ENCODE peak calls at places on chromosome 3, in six cellular contexts. One of them, this sample, is unnamed.

GRCh38 chr3:150220791-150221190 is 187.3 kb upstream of the TSC22D2 start:
- DNase-seq in GM12891: no peak
- DNase-seq in H1: no peak
- DNase-seq in HepG2: no peak
- DNase-seq in K562: no peak
- DNase-seq in GM12878: no peak
- DNase-seq in this sample: no peak

GRCh38 chr3:139620438-139620837 is 57.3 kb downstream of the NMNAT3 start:
- DNase-seq in GM12891: no peak
- DNase-seq in H1: no peak
- DNase-seq in HepG2: no peak
- DNase-seq in K562: no peak
- DNase-seq in GM12878: no peak
- DNase-seq in this sample: no peak

GRCh38 chr3:167866321-167866720 is 130.8 kb downstream of the SERPINI1 start:
- DNase-seq in GM12891: no peak
- DNase-seq in H1: no peak
- DNase-seq in HepG2: no peak
- DNase-seq in K562: no peak
- DNase-seq in GM12878: no peak
- DNase-seq in this sample: no peak

GRCh38 chr3:121529308-121529707 is 16.5 kb downstream of the POLQ start:
- DNase-seq in GM12891: no peak
- DNase-seq in H1: no peak
- DNase-seq in HepG2: peak
- DNase-seq in K562: no peak
- DNase-seq in GM12878: no peak
- DNase-seq in this sample: no peak

GRCh38 chr3:119644481-119644880 is 15.9 kb downstream of the POPDC2 start:
- DNase-seq in GM12891: no peak
- DNase-seq in H1: no peak
- DNase-seq in HepG2: no peak
- DNase-seq in K562: no peak
- DNase-seq in GM12878: no peak
- DNase-seq in this sample: no peak

GRCh38 chr3:179961081-179962078 is 75.4 kb downstream of the PEX5L start:
- DNase-seq in GM12891: no peak
- DNase-seq in H1: no peak
- DNase-seq in HepG2: no peak
- DNase-seq in K562: no peak
- DNase-seq in GM12878: peak
- DNase-seq in this sample: no peak

GRCh38 chr3:115239717-115240116 is 92.6 kb upstream of the ZBTB20 start:
- DNase-seq in GM12891: no peak
- DNase-seq in H1: no peak
- DNase-seq in HepG2: peak
- DNase-seq in K562: peak
- DNase-seq in GM12878: no peak
- DNase-seq in this sample: no peak

GRCh38 chr3:76497636-76498035 is 542.3 kb upstream of the ROBO2 start:
- DNase-seq in GM12891: no peak
- DNase-seq in H1: peak
- DNase-seq in HepG2: peak
- DNase-seq in K562: no peak
- DNase-seq in GM12878: no peak
- DNase-seq in this sample: no peak

GRCh38 chr3:37770938-37771918 is 90.5 kb upstream of the CTDSPL start:
- DNase-seq in GM12891: no peak
- DNase-seq in H1: no peak
- DNase-seq in HepG2: no peak
- DNase-seq in K562: no peak
- DNase-seq in GM12878: no peak
- DNase-seq in this sample: no peak

GRCh38 chr3:169041677-169042171 is 621.8 kb downstream of the MECOM start:
- DNase-seq in GM12891: no peak
- DNase-seq in H1: no peak
- DNase-seq in HepG2: peak
- DNase-seq in K562: peak
- DNase-seq in GM12878: no peak
- DNase-seq in this sample: no peak

GRCh38 chr3:183148056-183148455 is 14.5 kb downstream of the LAMP3 start:
- DNase-seq in GM12891: no peak
- DNase-seq in H1: no peak
- DNase-seq in HepG2: no peak
- DNase-seq in K562: no peak
- DNase-seq in GM12878: no peak
- DNase-seq in this sample: no peak

GRCh38 chr3:195823286-195823685 is 11.6 kb upstream of the MUC4 start:
- DNase-seq in GM12891: no peak
- DNase-seq in H1: no peak
- DNase-seq in HepG2: no peak
- DNase-seq in K562: no peak
- DNase-seq in GM12878: no peak
- DNase-seq in this sample: no peak

GRCh38 chr3:170301404-170301803 is 56.1 kb upstream of the SKIL start:
- DNase-seq in GM12891: no peak
- DNase-seq in H1: no peak
- DNase-seq in HepG2: no peak
- DNase-seq in K562: no peak
- DNase-seq in GM12878: no peak
- DNase-seq in this sample: no peak

GRCh38 chr3:33538678-33539339 is 98.6 kb upstream of the UBP1 start:
- DNase-seq in GM12891: no peak
- DNase-seq in H1: no peak
- DNase-seq in HepG2: no peak
- DNase-seq in K562: no peak
- DNase-seq in GM12878: no peak
- DNase-seq in this sample: no peak

GRCh38 chr3:172475703-172476102 is 27.4 kb upstream of the GHSR start:
- DNase-seq in GM12891: no peak
- DNase-seq in H1: no peak
- DNase-seq in HepG2: no peak
- DNase-seq in K562: no peak
- DNase-seq in GM12878: no peak
- DNase-seq in this sample: no peak

GRCh38 chr3:97409612-97410011 is 354.9 kb upstream of the ARL6 start:
- DNase-seq in GM12891: no peak
- DNase-seq in H1: no peak
- DNase-seq in HepG2: no peak
- DNase-seq in K562: no peak
- DNase-seq in GM12878: no peak
- DNase-seq in this sample: no peak

GRCh38 chr3:57756528-57757401 is 656 bp downstream of the SLMAP start:
- DNase-seq in GM12891: peak
- DNase-seq in H1: no peak
- DNase-seq in HepG2: peak
- DNase-seq in K562: peak
- DNase-seq in GM12878: no peak
- DNase-seq in this sample: peak

GRCh38 chr3:86104154-86104553 is 886.8 kb downstream of the VGLL3 start:
- DNase-seq in GM12891: no peak
- DNase-seq in H1: peak
- DNase-seq in HepG2: no peak
- DNase-seq in K562: no peak
- DNase-seq in GM12878: no peak
- DNase-seq in this sample: no peak

GRCh38 chr3:105747056-105747455 is 121.8 kb downstream of the CBLB start:
- DNase-seq in GM12891: no peak
- DNase-seq in H1: no peak
- DNase-seq in HepG2: no peak
- DNase-seq in K562: no peak
- DNase-seq in GM12878: no peak
- DNase-seq in this sample: no peak

GRCh38 chr3:188979669-188980311 is 192.0 kb upstream of the TPRG1 start:
- DNase-seq in GM12891: no peak
- DNase-seq in H1: no peak
- DNase-seq in HepG2: no peak
- DNase-seq in K562: no peak
- DNase-seq in GM12878: no peak
- DNase-seq in this sample: no peak

GRCh38 chr3:21750291-21750690 is 719 bp downstream of the ZNF385D start:
- DNase-seq in GM12891: no peak
- DNase-seq in H1: no peak
- DNase-seq in HepG2: no peak
- DNase-seq in K562: no peak
- DNase-seq in GM12878: no peak
- DNase-seq in this sample: no peak

GRCh38 chr3:31275038-31275562 is 257.6 kb upstream of the STT3B start:
- DNase-seq in GM12891: no peak
- DNase-seq in H1: no peak
- DNase-seq in HepG2: peak
- DNase-seq in K562: no peak
- DNase-seq in GM12878: no peak
- DNase-seq in this sample: no peak

GRCh38 chr3:186552408-186553031 is 8.3 kb upstream of the CRYGS start:
- DNase-seq in GM12891: no peak
- DNase-seq in H1: no peak
- DNase-seq in HepG2: peak
- DNase-seq in K562: no peak
- DNase-seq in GM12878: no peak
- DNase-seq in this sample: no peak

GRCh38 chr3:65996605-65997004 is 42.1 kb downstream of the MAGI1 start:
- DNase-seq in GM12891: no peak
- DNase-seq in H1: no peak
- DNase-seq in HepG2: no peak
- DNase-seq in K562: no peak
- DNase-seq in GM12878: no peak
- DNase-seq in this sample: no peak

GRCh38 chr3:39141211-39141995 is 12.0 kb downstream of the CSRNP1 start:
- DNase-seq in GM12891: no peak
- DNase-seq in H1: no peak
- DNase-seq in HepG2: no peak
- DNase-seq in K562: peak
- DNase-seq in GM12878: no peak
- DNase-seq in this sample: no peak

GRCh38 chr3:46904303-46905190 is 27.0 kb downstream of the PTH1R start:
- DNase-seq in GM12891: no peak
- DNase-seq in H1: no peak
- DNase-seq in HepG2: no peak
- DNase-seq in K562: no peak
- DNase-seq in GM12878: no peak
- DNase-seq in this sample: no peak

GRCh38 chr3:43870844-43871626 is 180.3 kb downstream of the ABHD5 start:
- DNase-seq in GM12891: no peak
- DNase-seq in H1: no peak
- DNase-seq in HepG2: no peak
- DNase-seq in K562: no peak
- DNase-seq in GM12878: no peak
- DNase-seq in this sample: no peak
- TF ChIP-seq POLR2AphosphoS5 in GM12891: no peak
- TF ChIP-seq POLR2AphosphoS5 in H1: no peak
- TF ChIP-seq POLR2AphosphoS5 in HepG2: no peak
- TF ChIP-seq POLR2AphosphoS5 in K562: no peak
- TF ChIP-seq POLR2AphosphoS5 in GM12878: no peak
- TF ChIP-seq POLR2AphosphoS5 in this sample: no peak

GRCh38 chr3:4978966-4979400 is 254 bp upstream of the BHLHE40 start:
- DNase-seq in GM12891: peak
- DNase-seq in H1: peak
- DNase-seq in HepG2: peak
- DNase-seq in K562: peak
- DNase-seq in GM12878: peak
- DNase-seq in this sample: peak

GRCh38 chr3:4981160-4981687 is 2.0 kb downstream of the BHLHE40 start:
- DNase-seq in GM12891: no peak
- DNase-seq in H1: no peak
- DNase-seq in HepG2: no peak
- DNase-seq in K562: no peak
- DNase-seq in GM12878: no peak
- DNase-seq in this sample: no peak

GRCh38 chr3:4979401-4980228 is at the start of gene BHLHE40:
- DNase-seq in GM12891: no peak
- DNase-seq in H1: no peak
- DNase-seq in HepG2: no peak
- DNase-seq in K562: no peak
- DNase-seq in GM12878: no peak
- DNase-seq in this sample: no peak

GRCh38 chr3:4981688-4982494 is 2.7 kb downstream of the BHLHE40 start:
- DNase-seq in GM12891: no peak
- DNase-seq in H1: no peak
- DNase-seq in HepG2: peak
- DNase-seq in K562: peak
- DNase-seq in GM12878: no peak
- DNase-seq in this sample: no peak

GRCh38 chr3:4980229-4981159 is 1.3 kb downstream of the BHLHE40 start:
- DNase-seq in GM12891: peak
- DNase-seq in H1: no peak
- DNase-seq in HepG2: peak
- DNase-seq in K562: peak
- DNase-seq in GM12878: peak
- DNase-seq in this sample: no peak
- TF ChIP-seq POLR2A in GM12891: peak
- TF ChIP-seq POLR2A in H1: peak
- TF ChIP-seq POLR2A in HepG2: no peak
- TF ChIP-seq POLR2A in K562: peak
- TF ChIP-seq POLR2A in GM12878: peak
- TF ChIP-seq POLR2A in this sample: no peak

DNA sequence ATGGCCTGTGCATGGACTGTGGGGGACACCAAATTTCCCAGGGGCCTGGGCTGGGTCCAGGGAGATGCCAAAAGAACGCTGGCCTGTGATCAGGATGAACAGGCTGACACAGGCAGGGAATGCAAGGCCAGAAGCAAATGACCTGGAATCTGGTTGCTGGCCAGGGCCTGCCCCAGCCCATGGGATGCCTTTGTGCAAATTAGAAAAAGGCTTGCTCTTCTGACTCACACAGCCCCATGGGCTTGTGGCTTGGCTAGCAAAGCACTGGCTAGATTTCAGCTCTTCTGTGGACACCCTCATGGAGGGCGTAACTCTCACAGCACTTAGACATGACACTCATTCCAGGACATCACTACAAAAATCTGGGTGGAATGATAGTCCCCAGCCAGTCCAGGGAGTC is 356.0 kb downstream of the SHQ1 start:
- DNase-seq in GM12891: no peak
- DNase-seq in H1: no peak
- DNase-seq in HepG2: no peak
- DNase-seq in K562: no peak
- DNase-seq in GM12878: no peak
- DNase-seq in this sample: no peak
- TF ChIP-seq TAF1 in GM12891: no peak
- TF ChIP-seq TAF1 in H1: no peak
- TF ChIP-seq TAF1 in HepG2: no peak
- TF ChIP-seq TAF1 in K562: no peak
- TF ChIP-seq TAF1 in GM12878: no peak
- TF ChIP-seq TAF1 in this sample: no peak

DNA sequence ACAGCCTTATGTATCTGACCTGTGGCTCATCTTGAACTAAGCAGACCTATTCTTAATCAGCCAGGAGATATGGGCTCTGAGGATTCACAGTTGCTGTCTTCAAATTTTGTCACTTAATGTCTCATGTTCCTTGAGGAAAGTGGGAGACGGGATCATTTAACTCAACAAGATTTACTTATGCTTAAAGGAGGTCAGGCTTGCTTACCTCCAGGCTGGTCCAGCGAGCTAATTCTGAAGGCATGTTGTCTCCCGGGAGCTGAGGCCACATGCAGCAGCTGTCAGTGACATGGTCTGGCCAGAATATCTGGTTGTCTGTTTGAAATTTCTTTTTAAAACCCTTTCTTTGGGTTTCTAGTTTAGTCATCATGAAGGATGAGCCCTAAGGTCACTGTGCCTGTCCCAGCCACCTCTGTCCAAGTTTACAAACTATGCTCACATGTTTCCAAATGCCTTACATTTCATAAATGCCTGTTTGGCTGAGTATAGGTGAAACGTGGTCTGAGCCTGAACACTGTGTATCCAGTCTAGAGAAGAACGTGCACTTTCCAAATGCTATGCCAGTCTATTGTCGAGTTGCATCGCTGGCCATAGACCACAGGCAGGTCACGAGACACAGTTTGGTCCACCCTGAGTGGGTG is 26.8 kb downstream of the LRTM1 start:
- DNase-seq in GM12891: no peak
- DNase-seq in H1: no peak
- DNase-seq in HepG2: no peak
- DNase-seq in K562: no peak
- DNase-seq in GM12878: no peak
- DNase-seq in this sample: no peak
- TF ChIP-seq POLR2AphosphoS5 in GM12891: no peak
- TF ChIP-seq POLR2AphosphoS5 in H1: no peak
- TF ChIP-seq POLR2AphosphoS5 in HepG2: no peak
- TF ChIP-seq POLR2AphosphoS5 in K562: no peak
- TF ChIP-seq POLR2AphosphoS5 in GM12878: no peak
- TF ChIP-seq POLR2AphosphoS5 in this sample: no peak